ENCODE peak calls at places on chromosomes 11 and 22, in five cellular contexts. One of them, this sample, is unnamed.
A peak's percentile ranks its signal among the peaks of the same experiment; 100 is the strongest.

GRCh38 chr11:130638048-130638447 is 189.6 kb downstream of the ADAMTS15 start:
- DNase-seq in stimulated activated CD4-positive, alpha-beta T cell treated with anti-CD3 and anti-CD28 coated beads, Interleukin-2, amount 100 ng/mL, for 24 hours: no peak
- DNase-seq in RWPE1: no peak
- DNase-seq in MM.1S: no peak
- DNase-seq in stimulated activated CD8-positive, alpha-beta memory T cell treated with anti-CD3 and anti-CD28 coated beads, Interleukin-2, amount 100 ng/mL, for 48 hours: no peak
- DNase-seq in this sample: no peak

GRCh38 chr22:46079861-46080821 is 70.2 kb upstream of the PPARA start:
- DNase-seq in stimulated activated CD4-positive, alpha-beta T cell treated with anti-CD3 and anti-CD28 coated beads, Interleukin-2, amount 100 ng/mL, for 24 hours: no peak
- DNase-seq in RWPE1: peak; percentile 52
- DNase-seq in stimulated activated CD8-positive, alpha-beta memory T cell treated with anti-CD3 and anti-CD28 coated beads, Interleukin-2, amount 100 ng/mL, for 48 hours: no peak
- DNase-seq in MM.1S: no peak
- DNase-seq in this sample: no peak

GRCh38 chr11:95652002-95652472 is 137.5 kb downstream of the FAM76B start:
- DNase-seq in stimulated activated CD4-positive, alpha-beta T cell treated with anti-CD3 and anti-CD28 coated beads, Interleukin-2, amount 100 ng/mL, for 24 hours: no peak
- DNase-seq in stimulated activated CD8-positive, alpha-beta memory T cell treated with anti-CD3 and anti-CD28 coated beads, Interleukin-2, amount 100 ng/mL, for 48 hours: no peak
- DNase-seq in RWPE1: no peak
- DNase-seq in MM.1S: no peak
- DNase-seq in this sample: no peak

GRCh38 chr11:119752946-119753345 is 23.9 kb upstream of the NECTIN1 start:
- DNase-seq in MM.1S: no peak
- DNase-seq in stimulated activated CD4-positive, alpha-beta T cell treated with anti-CD3 and anti-CD28 coated beads, Interleukin-2, amount 100 ng/mL, for 24 hours: no peak
- DNase-seq in stimulated activated CD8-positive, alpha-beta memory T cell treated with anti-CD3 and anti-CD28 coated beads, Interleukin-2, amount 100 ng/mL, for 48 hours: no peak
- DNase-seq in RWPE1: no peak
- DNase-seq in this sample: no peak

GRCh38 chr22:45504703-45505341 is 2.1 kb downstream of the FBLN1 start:
- DNase-seq in stimulated activated CD8-positive, alpha-beta memory T cell treated with anti-CD3 and anti-CD28 coated beads, Interleukin-2, amount 100 ng/mL, for 48 hours: no peak
- DNase-seq in stimulated activated CD4-positive, alpha-beta T cell treated with anti-CD3 and anti-CD28 coated beads, Interleukin-2, amount 100 ng/mL, for 24 hours: no peak
- DNase-seq in RWPE1: no peak
- DNase-seq in MM.1S: no peak
- DNase-seq in this sample: no peak

GRCh38 chr11:13287026-13287425 is 9.4 kb downstream of the BMAL1 start:
- DNase-seq in stimulated activated CD8-positive, alpha-beta memory T cell treated with anti-CD3 and anti-CD28 coated beads, Interleukin-2, amount 100 ng/mL, for 48 hours: no peak
- DNase-seq in RWPE1: no peak
- DNase-seq in MM.1S: no peak
- DNase-seq in stimulated activated CD4-positive, alpha-beta T cell treated with anti-CD3 and anti-CD28 coated beads, Interleukin-2, amount 100 ng/mL, for 24 hours: peak; percentile 26
- DNase-seq in this sample: no peak

GRCh38 chr22:46666577-46667244 is 46.5 kb downstream of the GRAMD4 start:
- DNase-seq in stimulated activated CD8-positive, alpha-beta memory T cell treated with anti-CD3 and anti-CD28 coated beads, Interleukin-2, amount 100 ng/mL, for 48 hours: no peak
- DNase-seq in RWPE1: no peak
- DNase-seq in stimulated activated CD4-positive, alpha-beta T cell treated with anti-CD3 and anti-CD28 coated beads, Interleukin-2, amount 100 ng/mL, for 24 hours: no peak
- DNase-seq in MM.1S: no peak
- DNase-seq in this sample: no peak

GRCh38 chr11:128530119-128531091 is 57.0 kb downstream of the ETS1 start:
- DNase-seq in RWPE1: peak; percentile 52
- DNase-seq in MM.1S: no peak
- DNase-seq in stimulated activated CD4-positive, alpha-beta T cell treated with anti-CD3 and anti-CD28 coated beads, Interleukin-2, amount 100 ng/mL, for 24 hours: no peak
- DNase-seq in stimulated activated CD8-positive, alpha-beta memory T cell treated with anti-CD3 and anti-CD28 coated beads, Interleukin-2, amount 100 ng/mL, for 48 hours: no peak
- DNase-seq in this sample: no peak

GRCh38 chr11:69013009-69013951 is at the start of gene MRGPRF:
- DNase-seq in stimulated activated CD8-positive, alpha-beta memory T cell treated with anti-CD3 and anti-CD28 coated beads, Interleukin-2, amount 100 ng/mL, for 48 hours: no peak
- DNase-seq in MM.1S: no peak
- DNase-seq in stimulated activated CD4-positive, alpha-beta T cell treated with anti-CD3 and anti-CD28 coated beads, Interleukin-2, amount 100 ng/mL, for 24 hours: peak; percentile 15
- DNase-seq in RWPE1: no peak
- DNase-seq in this sample: no peak

GRCh38 chr11:116166788-116167465 is 605.9 kb downstream of the BUD13 start:
- DNase-seq in stimulated activated CD4-positive, alpha-beta T cell treated with anti-CD3 and anti-CD28 coated beads, Interleukin-2, amount 100 ng/mL, for 24 hours: no peak
- DNase-seq in RWPE1: no peak
- DNase-seq in MM.1S: no peak
- DNase-seq in stimulated activated CD8-positive, alpha-beta memory T cell treated with anti-CD3 and anti-CD28 coated beads, Interleukin-2, amount 100 ng/mL, for 48 hours: no peak
- DNase-seq in this sample: no peak

GRCh38 chr11:12397953-12398352 is 20.6 kb downstream of the PARVA start:
- DNase-seq in stimulated activated CD8-positive, alpha-beta memory T cell treated with anti-CD3 and anti-CD28 coated beads, Interleukin-2, amount 100 ng/mL, for 48 hours: no peak
- DNase-seq in RWPE1: peak; percentile 20
- DNase-seq in stimulated activated CD4-positive, alpha-beta T cell treated with anti-CD3 and anti-CD28 coated beads, Interleukin-2, amount 100 ng/mL, for 24 hours: no peak
- DNase-seq in MM.1S: no peak
- DNase-seq in this sample: no peak

GRCh38 chr22:28903719-28904118 is 20.3 kb downstream of the ZNRF3 start:
- DNase-seq in RWPE1: no peak
- DNase-seq in stimulated activated CD4-positive, alpha-beta T cell treated with anti-CD3 and anti-CD28 coated beads, Interleukin-2, amount 100 ng/mL, for 24 hours: no peak
- DNase-seq in stimulated activated CD8-positive, alpha-beta memory T cell treated with anti-CD3 and anti-CD28 coated beads, Interleukin-2, amount 100 ng/mL, for 48 hours: no peak
- DNase-seq in MM.1S: no peak
- DNase-seq in this sample: no peak

GRCh38 chr22:46931414-46931813 is 169.0 kb downstream of the TBC1D22A start:
- DNase-seq in stimulated activated CD4-positive, alpha-beta T cell treated with anti-CD3 and anti-CD28 coated beads, Interleukin-2, amount 100 ng/mL, for 24 hours: no peak
- DNase-seq in RWPE1: peak; percentile 21
- DNase-seq in stimulated activated CD8-positive, alpha-beta memory T cell treated with anti-CD3 and anti-CD28 coated beads, Interleukin-2, amount 100 ng/mL, for 48 hours: no peak
- DNase-seq in MM.1S: no peak
- DNase-seq in this sample: no peak

GRCh38 chr11:70493089-70493474 is 94.8 kb downstream of the CTTN start:
- DNase-seq in stimulated activated CD4-positive, alpha-beta T cell treated with anti-CD3 and anti-CD28 coated beads, Interleukin-2, amount 100 ng/mL, for 24 hours: no peak
- DNase-seq in MM.1S: no peak
- DNase-seq in stimulated activated CD8-positive, alpha-beta memory T cell treated with anti-CD3 and anti-CD28 coated beads, Interleukin-2, amount 100 ng/mL, for 48 hours: no peak
- DNase-seq in RWPE1: no peak
- DNase-seq in this sample: no peak

GRCh38 chr11:45580399-45580798 is 85.0 kb downstream of the CHST1 start:
- DNase-seq in RWPE1: peak; percentile 61
- DNase-seq in stimulated activated CD4-positive, alpha-beta T cell treated with anti-CD3 and anti-CD28 coated beads, Interleukin-2, amount 100 ng/mL, for 24 hours: no peak
- DNase-seq in MM.1S: peak; percentile 40
- DNase-seq in stimulated activated CD8-positive, alpha-beta memory T cell treated with anti-CD3 and anti-CD28 coated beads, Interleukin-2, amount 100 ng/mL, for 48 hours: no peak
- DNase-seq in this sample: no peak

GRCh38 chr11:132312161-132312560 is 941.7 kb downstream of the NTM start:
- DNase-seq in stimulated activated CD8-positive, alpha-beta memory T cell treated with anti-CD3 and anti-CD28 coated beads, Interleukin-2, amount 100 ng/mL, for 48 hours: no peak
- DNase-seq in RWPE1: peak; percentile 26
- DNase-seq in MM.1S: no peak
- DNase-seq in stimulated activated CD4-positive, alpha-beta T cell treated with anti-CD3 and anti-CD28 coated beads, Interleukin-2, amount 100 ng/mL, for 24 hours: no peak
- DNase-seq in this sample: no peak

GRCh38 chr11:115360186-115360824 is 143.9 kb downstream of the CADM1 start:
- DNase-seq in RWPE1: no peak
- DNase-seq in MM.1S: no peak
- DNase-seq in stimulated activated CD4-positive, alpha-beta T cell treated with anti-CD3 and anti-CD28 coated beads, Interleukin-2, amount 100 ng/mL, for 24 hours: no peak
- DNase-seq in stimulated activated CD8-positive, alpha-beta memory T cell treated with anti-CD3 and anti-CD28 coated beads, Interleukin-2, amount 100 ng/mL, for 48 hours: no peak
- DNase-seq in this sample: no peak

GRCh38 chr11:82791779-82792178 is 58.1 kb upstream of the FAM181B start:
- DNase-seq in MM.1S: no peak
- DNase-seq in stimulated activated CD8-positive, alpha-beta memory T cell treated with anti-CD3 and anti-CD28 coated beads, Interleukin-2, amount 100 ng/mL, for 48 hours: no peak
- DNase-seq in RWPE1: no peak
- DNase-seq in stimulated activated CD4-positive, alpha-beta T cell treated with anti-CD3 and anti-CD28 coated beads, Interleukin-2, amount 100 ng/mL, for 24 hours: no peak
- DNase-seq in this sample: no peak

GRCh38 chr11:94800394-94800793 is 32.2 kb downstream of the AMOTL1 start:
- DNase-seq in stimulated activated CD8-positive, alpha-beta memory T cell treated with anti-CD3 and anti-CD28 coated beads, Interleukin-2, amount 100 ng/mL, for 48 hours: no peak
- DNase-seq in stimulated activated CD4-positive, alpha-beta T cell treated with anti-CD3 and anti-CD28 coated beads, Interleukin-2, amount 100 ng/mL, for 24 hours: no peak
- DNase-seq in MM.1S: no peak
- DNase-seq in RWPE1: no peak
- DNase-seq in this sample: no peak

GRCh38 chr22:29251265-29251664 is 16.5 kb downstream of the RHBDD3 start:
- DNase-seq in RWPE1: no peak
- DNase-seq in stimulated activated CD8-positive, alpha-beta memory T cell treated with anti-CD3 and anti-CD28 coated beads, Interleukin-2, amount 100 ng/mL, for 48 hours: no peak
- DNase-seq in MM.1S: no peak
- DNase-seq in stimulated activated CD4-positive, alpha-beta T cell treated with anti-CD3 and anti-CD28 coated beads, Interleukin-2, amount 100 ng/mL, for 24 hours: no peak
- DNase-seq in this sample: no peak

GRCh38 chr11:58958500-58958899 is 19.2 kb downstream of the GLYATL1 start:
- DNase-seq in stimulated activated CD8-positive, alpha-beta memory T cell treated with anti-CD3 and anti-CD28 coated beads, Interleukin-2, amount 100 ng/mL, for 48 hours: peak; percentile 11
- DNase-seq in stimulated activated CD4-positive, alpha-beta T cell treated with anti-CD3 and anti-CD28 coated beads, Interleukin-2, amount 100 ng/mL, for 24 hours: peak; percentile 55
- DNase-seq in RWPE1: no peak
- DNase-seq in MM.1S: peak; percentile 61
- DNase-seq in this sample: peak; percentile 61

GRCh38 chr11:126352934-126353801 is 2.3 kb upstream of the ST3GAL4 start:
- DNase-seq in stimulated activated CD4-positive, alpha-beta T cell treated with anti-CD3 and anti-CD28 coated beads, Interleukin-2, amount 100 ng/mL, for 24 hours: no peak
- DNase-seq in MM.1S: peak; percentile 42
- DNase-seq in RWPE1: peak; percentile 69
- DNase-seq in stimulated activated CD8-positive, alpha-beta memory T cell treated with anti-CD3 and anti-CD28 coated beads, Interleukin-2, amount 100 ng/mL, for 48 hours: no peak
- DNase-seq in this sample: no peak

GRCh38 chr11:32391965-32392553 is 43.3 kb downstream of the WT1 start:
- DNase-seq in stimulated activated CD4-positive, alpha-beta T cell treated with anti-CD3 and anti-CD28 coated beads, Interleukin-2, amount 100 ng/mL, for 24 hours: no peak
- DNase-seq in RWPE1: no peak
- DNase-seq in MM.1S: no peak
- DNase-seq in stimulated activated CD8-positive, alpha-beta memory T cell treated with anti-CD3 and anti-CD28 coated beads, Interleukin-2, amount 100 ng/mL, for 48 hours: no peak
- DNase-seq in this sample: no peak

GRCh38 chr11:11555228-11555627 is 66.6 kb downstream of the GALNT18 start:
- DNase-seq in stimulated activated CD4-positive, alpha-beta T cell treated with anti-CD3 and anti-CD28 coated beads, Interleukin-2, amount 100 ng/mL, for 24 hours: no peak
- DNase-seq in RWPE1: no peak
- DNase-seq in MM.1S: no peak
- DNase-seq in stimulated activated CD8-positive, alpha-beta memory T cell treated with anti-CD3 and anti-CD28 coated beads, Interleukin-2, amount 100 ng/mL, for 48 hours: no peak
- DNase-seq in this sample: no peak

GRCh38 chr22:47341464-47341863 is 579.0 kb downstream of the TBC1D22A start:
- DNase-seq in stimulated activated CD8-positive, alpha-beta memory T cell treated with anti-CD3 and anti-CD28 coated beads, Interleukin-2, amount 100 ng/mL, for 48 hours: no peak
- DNase-seq in RWPE1: no peak
- DNase-seq in stimulated activated CD4-positive, alpha-beta T cell treated with anti-CD3 and anti-CD28 coated beads, Interleukin-2, amount 100 ng/mL, for 24 hours: no peak
- DNase-seq in MM.1S: no peak
- DNase-seq in this sample: no peak

GRCh38 chr11:60785806-60786361 is 751 bp downstream of the MS4A10 start:
- DNase-seq in RWPE1: no peak
- DNase-seq in MM.1S: no peak
- DNase-seq in stimulated activated CD4-positive, alpha-beta T cell treated with anti-CD3 and anti-CD28 coated beads, Interleukin-2, amount 100 ng/mL, for 24 hours: no peak
- DNase-seq in stimulated activated CD8-positive, alpha-beta memory T cell treated with anti-CD3 and anti-CD28 coated beads, Interleukin-2, amount 100 ng/mL, for 48 hours: no peak
- DNase-seq in this sample: no peak

GRCh38 chr11:61776561-61777075 is 15.8 kb downstream of the TMEM258 start:
- DNase-seq in stimulated activated CD8-positive, alpha-beta memory T cell treated with anti-CD3 and anti-CD28 coated beads, Interleukin-2, amount 100 ng/mL, for 48 hours: peak; percentile 56
- DNase-seq in stimulated activated CD4-positive, alpha-beta T cell treated with anti-CD3 and anti-CD28 coated beads, Interleukin-2, amount 100 ng/mL, for 24 hours: peak; percentile 78
- DNase-seq in MM.1S: peak; percentile 42
- DNase-seq in RWPE1: peak; percentile 74
- DNase-seq in this sample: peak; percentile 87

GRCh38 chr11:62013266-62014157 is 46.1 kb upstream of the FTH1 start:
- DNase-seq in MM.1S: no peak
- DNase-seq in RWPE1: peak; percentile 51
- DNase-seq in stimulated activated CD8-positive, alpha-beta memory T cell treated with anti-CD3 and anti-CD28 coated beads, Interleukin-2, amount 100 ng/mL, for 48 hours: no peak
- DNase-seq in stimulated activated CD4-positive, alpha-beta T cell treated with anti-CD3 and anti-CD28 coated beads, Interleukin-2, amount 100 ng/mL, for 24 hours: no peak
- DNase-seq in this sample: no peak

GRCh38 chr11:9399466-9399865 is 15.0 kb downstream of the IPO7 start:
- DNase-seq in MM.1S: no peak
- DNase-seq in RWPE1: no peak
- DNase-seq in stimulated activated CD4-positive, alpha-beta T cell treated with anti-CD3 and anti-CD28 coated beads, Interleukin-2, amount 100 ng/mL, for 24 hours: no peak
- DNase-seq in stimulated activated CD8-positive, alpha-beta memory T cell treated with anti-CD3 and anti-CD28 coated beads, Interleukin-2, amount 100 ng/mL, for 48 hours: no peak
- DNase-seq in this sample: no peak

GRCh38 chr11:112024778-112025678 is at the start of gene DLAT:
- DNase-seq in stimulated activated CD4-positive, alpha-beta T cell treated with anti-CD3 and anti-CD28 coated beads, Interleukin-2, amount 100 ng/mL, for 24 hours: peak; percentile 89
- DNase-seq in MM.1S: peak; percentile 94
- DNase-seq in RWPE1: peak; percentile 80
- DNase-seq in stimulated activated CD8-positive, alpha-beta memory T cell treated with anti-CD3 and anti-CD28 coated beads, Interleukin-2, amount 100 ng/mL, for 48 hours: peak; percentile 77
- DNase-seq in this sample: peak; percentile 90

GRCh38 chr11:78822931-78823423 is 248.3 kb upstream of the NARS2 start:
- DNase-seq in MM.1S: no peak
- DNase-seq in stimulated activated CD8-positive, alpha-beta memory T cell treated with anti-CD3 and anti-CD28 coated beads, Interleukin-2, amount 100 ng/mL, for 48 hours: no peak
- DNase-seq in stimulated activated CD4-positive, alpha-beta T cell treated with anti-CD3 and anti-CD28 coated beads, Interleukin-2, amount 100 ng/mL, for 24 hours: no peak
- DNase-seq in RWPE1: no peak
- DNase-seq in this sample: no peak

GRCh38 chr11:78417175-78417887 is at the start of gene GAB2:
- DNase-seq in stimulated activated CD4-positive, alpha-beta T cell treated with anti-CD3 and anti-CD28 coated beads, Interleukin-2, amount 100 ng/mL, for 24 hours: no peak
- DNase-seq in RWPE1: no peak
- DNase-seq in stimulated activated CD8-positive, alpha-beta memory T cell treated with anti-CD3 and anti-CD28 coated beads, Interleukin-2, amount 100 ng/mL, for 48 hours: no peak
- DNase-seq in MM.1S: peak; percentile 31
- DNase-seq in this sample: no peak

GRCh38 chr11:78787696-78788095 is 213.0 kb upstream of the NARS2 start:
- DNase-seq in stimulated activated CD8-positive, alpha-beta memory T cell treated with anti-CD3 and anti-CD28 coated beads, Interleukin-2, amount 100 ng/mL, for 48 hours: no peak
- DNase-seq in MM.1S: no peak
- DNase-seq in RWPE1: no peak
- DNase-seq in stimulated activated CD4-positive, alpha-beta T cell treated with anti-CD3 and anti-CD28 coated beads, Interleukin-2, amount 100 ng/mL, for 24 hours: no peak
- DNase-seq in this sample: no peak

GRCh38 chr11:67544591-67545242 is 21.5 kb upstream of the CABP2 start:
- DNase-seq in stimulated activated CD4-positive, alpha-beta T cell treated with anti-CD3 and anti-CD28 coated beads, Interleukin-2, amount 100 ng/mL, for 24 hours: no peak
- DNase-seq in RWPE1: no peak
- DNase-seq in stimulated activated CD8-positive, alpha-beta memory T cell treated with anti-CD3 and anti-CD28 coated beads, Interleukin-2, amount 100 ng/mL, for 48 hours: no peak
- DNase-seq in MM.1S: no peak
- DNase-seq in this sample: no peak